ENCODE peak calls at places on chromosomes 3 and 15, in six cellular contexts. C is HCT116, B is AG04450, M is endodermal cell, G is lower lobe of right lung, P is breast epithelium. T is an unnamed sample.

GRCh38 chr15:48893311-48893710 is 15.4 kb downstream of the EID1 start:
- DNase-seq in C (no peak), M (no peak), G (no peak), P (no peak), B (no peak), T (no peak)

GRCh38 chr15:56042982-56043980 is 49.9 kb upstream of the NEDD4 start:
- DNase-seq in C (no peak), M (no peak), B (no peak), G (no peak), P (no peak), T (peak; percentile 70)

GRCh38 chr3:57079221-57079831 is 18.9 kb downstream of the SPATA12 start:
- DNase-seq in B (no peak), C (no peak), G (peak; percentile 56), P (peak; percentile 56), M (peak; percentile 94), T (peak; percentile 81)

GRCh38 chr3:40254491-40254890 is 55.0 kb upstream of the EIF1B start:
- DNase-seq in M (no peak), G (no peak), P (no peak), C (no peak), B (no peak), T (no peak)

GRCh38 chr15:55993804-55994539 is 560 bp upstream of the NEDD4 start:
- DNase-seq in P (no peak), B (peak; percentile 33), M (peak; percentile 82), G (no peak), C (peak; percentile 21), T (no peak)

GRCh38 chr15:89383635-89384604 is 49.3 kb upstream of the POLG start:
- DNase-seq in G (no peak), P (peak; percentile 91), M (peak; percentile 53), B (no peak), C (no peak), T (no peak)

GRCh38 chr3:72738752-72739520 is 109.3 kb downstream of the SHQ1 start:
- DNase-seq in G (peak; percentile 67), B (no peak), M (peak; percentile 95), C (no peak), P (peak; percentile 63), T (peak; percentile 74)

GRCh38 chr3:26132942-26133341 is 343.1 kb downstream of the OXSM start:
- DNase-seq in P (no peak), M (no peak), B (no peak), C (no peak), G (no peak), T (no peak)

GRCh38 chr3:113873814-113874526 is 35.4 kb downstream of the GRAMD1C start:
- DNase-seq in G (no peak), B (no peak), C (no peak), P (no peak), M (no peak), T (peak; percentile 38)

GRCh38 chr3:13325892-13326443 is 94.2 kb downstream of the NUP210 start:
- DNase-seq in C (no peak), P (no peak), B (no peak), M (no peak), G (no peak), T (no peak)

GRCh38 chr3:179971280-179971679 is 65.5 kb downstream of the PEX5L start:
- DNase-seq in B (no peak), M (no peak), G (no peak), P (no peak), C (no peak), T (no peak)

GRCh38 chr3:40869013-40869412 is 330.3 kb upstream of the CTNNB1 start:
- DNase-seq in P (no peak), M (peak; percentile 61), G (no peak), B (no peak), C (no peak), T (no peak)

GRCh38 chr15:101135532-101136166 is 116.2 kb downstream of the CHSY1 start:
- DNase-seq in C (no peak), B (no peak), G (peak; percentile 43), P (no peak), M (no peak), T (no peak)

GRCh38 chr3:197847866-197848401 is 56.9 kb downstream of the LRCH3 start:
- DNase-seq in M (no peak), P (no peak), G (no peak), B (no peak), C (no peak), T (no peak)

GRCh38 chr3:11556851-11557644 is 86.7 kb downstream of the VGLL4 start:
- DNase-seq in B (peak; percentile 61), C (no peak), M (no peak), G (peak; percentile 37), P (peak; percentile 48), T (no peak)

GRCh38 chr15:69810441-69811071 is 287.2 kb downstream of the TLE3 start:
- DNase-seq in G (no peak), C (no peak), M (no peak), P (no peak), B (no peak), T (no peak)

GRCh38 chr3:76765526-76765925 is 274.4 kb upstream of the ROBO2 start:
- DNase-seq in G (no peak), M (no peak), P (no peak), C (no peak), B (no peak), T (no peak)

GRCh38 chr15:89893027-89893426 is 767 bp downstream of the AP3S2 start:
- DNase-seq in C (no peak), G (no peak), P (no peak), B (no peak), M (no peak), T (no peak)

GRCh38 chr3:154430014-154430413 is at the start of gene GPR149:
- DNase-seq in P (no peak), C (peak; percentile 23), M (peak; percentile 74), B (no peak), G (no peak), T (peak; percentile 40)

GRCh38 chr15:60695713-60696522 is 217.0 kb upstream of the ICE2 start:
- DNase-seq in B (no peak), G (no peak), P (no peak), C (no peak), M (no peak), T (no peak)

GRCh38 chr3:112397529-112397928 is 64.6 kb downstream of the CD200 start:
- DNase-seq in B (no peak), P (no peak), M (no peak), G (no peak), C (no peak), T (no peak)

GRCh38 chr3:128458746-128459450 is 7.8 kb downstream of the DNAJB8 start:
- DNase-seq in P (no peak), C (no peak), G (no peak), B (no peak), M (no peak), T (no peak)

GRCh38 chr15:36506733-36507356 is 72.6 kb upstream of the CDIN1 start:
- DNase-seq in P (no peak), M (no peak), C (no peak), G (no peak), B (no peak), T (peak; percentile 33)

GRCh38 chr3:121330586-121330985 is 215.2 kb downstream of the POLQ start:
- DNase-seq in M (no peak), G (no peak), C (no peak), P (no peak), B (no peak), T (no peak)

GRCh38 chr3:180199396-180199795 is 162.7 kb upstream of the PEX5L start:
- DNase-seq in P (no peak), B (no peak), G (no peak), M (no peak), C (no peak), T (no peak)

GRCh38 chr3:130516645-130517512 is at the start of gene COL6A6:
- DNase-seq in C (no peak), B (no peak), P (no peak), G (no peak), M (peak; percentile 75), T (no peak)

GRCh38 chr15:85623648-85624047 is 171.1 kb downstream of the KLHL25 start:
- DNase-seq in B (no peak), G (no peak), M (no peak), C (no peak), P (no peak), T (no peak)

GRCh38 chr3:47612178-47612577 is 33.5 kb upstream of the CSPG5 start:
- DNase-seq in M (no peak), G (no peak), B (peak; percentile 15), C (no peak), P (no peak), T (peak; percentile 7)

GRCh38 chr3:126567696-126568438 is 9.1 kb upstream of the C3orf22 start:
- DNase-seq in B (no peak), G (no peak), P (no peak), M (peak; percentile 58), C (no peak), T (peak; percentile 34)
- TF ChIP-seq CTCF in B (peak; percentile 2), G (no peak), P (no peak), M (peak; percentile 33), C (peak; percentile 16), T (no peak)

GRCh38 chr15:25094519-25094918 is 139.7 kb downstream of the SNRPN start:
- DNase-seq in B (no peak), C (no peak), G (no peak), P (no peak), M (peak; percentile 22), T (no peak)
- H3K9me3 ChIP-seq in B (peaks cover 36% of the 10 kb centered on the region), C (peaks cover 63% of the 10 kb centered on the region), G (peaks cover 100% of the 10 kb centered on the region), P (peaks cover 96% of the 10 kb centered on the region), M (peaks cover 12% of the 10 kb centered on the region), T (peaks cover 7% of the 10 kb centered on the region)

GRCh38 chr15:67660874-67661606 is 118.5 kb downstream of the MAP2K5 start:
- DNase-seq in P (no peak), G (no peak), M (no peak), C (no peak), B (no peak), T (no peak)

DNA sequence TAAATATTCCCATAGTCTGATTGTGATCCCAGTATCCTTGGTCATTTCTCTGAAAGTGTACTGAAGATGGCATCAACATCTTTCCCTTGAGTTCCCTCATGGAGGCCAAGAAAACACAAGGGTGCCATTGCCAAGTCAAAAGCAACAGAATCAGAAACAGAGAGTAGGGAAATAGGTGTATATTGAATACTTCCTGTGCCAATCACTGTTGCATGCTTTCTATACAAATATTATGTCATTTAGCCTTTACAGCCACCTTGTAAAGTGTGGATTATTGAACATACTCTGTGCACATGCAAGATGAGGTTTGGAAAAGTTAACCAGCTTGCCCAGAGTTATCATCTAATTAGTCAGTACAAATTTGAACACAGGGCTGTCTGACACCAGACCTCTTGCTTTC is 117.9 kb downstream of the MAP2K5 start:
- DNase-seq in B (no peak), P (no peak), M (no peak), C (no peak), G (no peak), T (no peak)
- TF ChIP-seq CTCF in B (no peak), P (no peak), M (no peak), C (no peak), G (no peak), T (no peak)

GRCh38 chr3:27596334-27596841 is 112.2 kb upstream of the SLC4A7 start:
- DNase-seq in G (no peak), M (no peak), P (no peak), C (no peak), B (no peak), T (no peak)

GRCh38 chr3:27596920-27597319 is 112.7 kb upstream of the SLC4A7 start:
- DNase-seq in G (no peak), M (no peak), P (no peak), C (no peak), B (no peak), T (no peak)

GRCh38 chr3:27591811-27592210 is 107.6 kb upstream of the SLC4A7 start:
- DNase-seq in G (no peak), C (no peak), M (no peak), B (no peak), P (no peak), T (no peak)

GRCh38 chr3:27593173-27593572 is 109.0 kb upstream of the SLC4A7 start:
- DNase-seq in C (no peak), B (no peak), P (no peak), G (no peak), M (no peak), T (no peak)

GRCh38 chr3:27594096-27594690 is 110.0 kb upstream of the SLC4A7 start:
- DNase-seq in B (no peak), P (no peak), G (no peak), C (no peak), M (no peak), T (no peak)
- H3K9me3 ChIP-seq in B (no peaks in the 10 kb centered on the region), P (no peaks in the 10 kb centered on the region), G (no peaks in the 10 kb centered on the region), C (no peaks in the 10 kb centered on the region), M (no peaks in the 10 kb centered on the region), T (no peaks in the 10 kb centered on the region)